ENCODE peak calls at places on chromosome 21, in four cellular contexts. P, B, W and J are unnamed samples.

GRCh38 chr21:26849428-26850115 is 4.4 kb upstream of the ADAMTS1 start:
- DNase-seq in P (peak), B (peak), W (no peak), J (peak)

GRCh38 chr21:18529253-18529652 is 125.7 kb upstream of the TMPRSS15 start:
- DNase-seq in P (peak), B (peak), W (no peak), J (peak)

GRCh38 chr21:25191141-25191540 is 416.1 kb downstream of the MRPL39 start:
- DNase-seq in P (no peak), B (no peak), W (no peak), J (no peak)

GRCh38 chr21:16821588-16821987 is 691.3 kb upstream of the CXADR start:
- DNase-seq in P (no peak), B (peak), W (no peak), J (no peak)

GRCh38 chr21:23119491-23119890 is 2121.3 kb downstream of the NCAM2 start:
- DNase-seq in P (no peak), B (no peak), W (no peak), J (no peak)

GRCh38 chr21:34612557-34612956 is 2.4 kb downstream of the RCAN1 start:
- DNase-seq in P (no peak), B (no peak), W (no peak), J (peak)

GRCh38 chr21:32143222-32143939 is 135.5 kb downstream of the MIS18A start:
- DNase-seq in P (no peak), B (peak), W (peak), J (no peak)

GRCh38 chr21:16983425-16983824 is 529.4 kb upstream of the CXADR start:
- DNase-seq in P (no peak), B (no peak), W (no peak), J (no peak)

GRCh38 chr21:26072891-26073615 is 97.5 kb downstream of the APP start:
- DNase-seq in P (no peak), B (peak), W (no peak), J (peak)

GRCh38 chr21:37916795-37917142 is 512 bp upstream of the KCNJ6 start:
- DNase-seq in P (no peak), B (no peak), W (peak), J (no peak)

GRCh38 chr21:29318354-29318753 is 19.6 kb downstream of the BACH1 start:
- DNase-seq in P (no peak), B (no peak), W (no peak), J (no peak)

GRCh38 chr21:27831821-27832569 is 865.1 kb upstream of the ADAMTS5 start:
- DNase-seq in P (peak), B (peak), W (no peak), J (peak)

GRCh38 chr21:20999567-21000169 is 1.5 kb downstream of the NCAM2 start:
- DNase-seq in P (peak), B (peak), W (peak), J (peak)

GRCh38 chr21:36699546-36700294 is 805 bp downstream of the SIM2 start:
- DNase-seq in P (no peak), B (no peak), W (no peak), J (no peak)
- H3K4me3 ChIP-seq in P (peak), B (no peak), W (peak), J (peak)

GRCh38 chr21:36854391-36854790 is 112.1 kb downstream of the HLCS start:
- DNase-seq in P (peak), B (peak), W (peak), J (peak)
- TF ChIP-seq CTCF in P (peak), B (peak), W (peak), J (peak)

DNA sequence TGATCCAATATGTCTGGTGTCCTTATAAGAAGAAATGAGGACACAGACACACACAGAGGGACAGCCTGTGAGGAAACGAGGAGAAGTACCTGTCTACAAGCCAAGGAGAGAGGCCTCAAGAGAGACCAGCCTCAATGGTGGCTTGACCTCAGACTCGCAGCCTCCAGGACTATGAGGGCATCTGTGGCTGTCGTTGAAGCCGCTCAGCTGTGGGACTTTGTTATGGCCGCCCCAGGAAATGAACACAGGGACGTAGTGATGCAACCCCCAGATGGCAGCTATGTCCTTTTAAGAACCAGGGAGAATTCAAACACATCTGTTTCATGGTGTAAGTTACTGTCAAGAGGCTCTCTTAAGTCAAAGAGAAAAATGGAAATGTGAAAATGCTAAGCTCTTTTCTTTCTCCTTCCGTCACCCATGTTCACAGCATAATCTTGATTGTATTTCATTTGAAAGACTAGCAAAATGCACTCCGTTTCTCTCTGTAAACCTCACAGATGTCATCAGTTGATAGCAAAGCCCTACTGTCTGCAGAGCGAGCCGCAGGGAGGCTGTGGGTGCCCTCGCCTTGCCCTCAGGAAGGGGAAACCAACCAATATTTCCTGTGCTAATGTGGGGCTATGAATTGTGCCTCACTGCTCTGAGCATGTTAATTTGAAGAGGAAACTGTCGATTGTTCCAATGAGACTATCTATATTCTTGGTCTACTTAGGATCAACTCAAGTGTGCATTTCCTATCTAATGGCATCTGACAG is 21.3 kb downstream of the UBASH3A start:
- DNase-seq in P (no peak), B (no peak), W (no peak), J (no peak)
- H3K4me3 ChIP-seq in P (no peak), B (no peak), W (no peak), J (no peak)

DNA sequence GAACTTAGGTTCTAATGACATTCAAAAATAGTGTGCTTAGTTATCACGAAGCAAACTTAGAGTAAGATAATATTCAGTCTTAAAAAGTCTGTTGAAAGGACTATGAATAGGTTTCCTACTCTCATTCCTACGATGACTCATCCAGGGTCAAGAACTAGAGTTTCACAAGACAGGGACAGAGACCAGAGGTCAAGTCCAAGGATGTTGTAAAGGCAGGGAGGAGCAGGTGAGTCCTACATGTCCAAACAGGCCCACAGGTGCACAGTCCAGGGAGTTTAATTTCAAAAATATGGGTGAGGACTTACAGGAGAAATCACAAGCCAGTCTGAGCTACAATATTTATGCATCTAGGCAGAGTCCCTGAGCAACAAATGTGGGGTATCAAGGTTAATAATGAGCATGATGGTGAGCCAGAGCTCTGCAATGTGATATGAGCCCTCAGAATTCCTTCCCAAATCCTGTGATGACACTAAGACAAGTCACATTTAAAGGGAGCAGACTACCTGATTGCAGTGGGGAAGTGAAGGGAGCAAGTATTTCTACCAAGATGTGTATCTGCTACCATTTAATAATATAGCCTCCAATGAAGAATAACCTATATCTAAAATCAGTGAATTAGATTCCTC is 100.0 kb upstream of the NRIP1 start:
- DNase-seq in P (peak), B (no peak), W (no peak), J (peak)
- TF ChIP-seq CTCF in P (no peak), B (no peak), W (no peak), J (no peak)

GRCh38 chr21:45467221-45467779 is 62.3 kb downstream of the COL18A1 start:
- DNase-seq in P (no peak), B (no peak), W (no peak), J (peak)
- H3K4me3 ChIP-seq in P (no peak), B (no peak), W (no peak), J (no peak)

GRCh38 chr21:45769896-45770295 is 126.4 kb downstream of the PCBP3 start:
- DNase-seq in P (no peak), B (no peak), W (no peak), J (no peak)

GRCh38 chr21:45769239-45769758 is 125.8 kb downstream of the PCBP3 start:
- DNase-seq in P (no peak), B (no peak), W (no peak), J (no peak)

GRCh38 chr21:45767071-45768006 is 123.8 kb downstream of the PCBP3 start:
- DNase-seq in P (no peak), B (peak), W (no peak), J (no peak)

GRCh38 chr21:45768011-45768740 is 124.7 kb downstream of the PCBP3 start:
- DNase-seq in P (no peak), B (peak), W (no peak), J (no peak)

DNA sequence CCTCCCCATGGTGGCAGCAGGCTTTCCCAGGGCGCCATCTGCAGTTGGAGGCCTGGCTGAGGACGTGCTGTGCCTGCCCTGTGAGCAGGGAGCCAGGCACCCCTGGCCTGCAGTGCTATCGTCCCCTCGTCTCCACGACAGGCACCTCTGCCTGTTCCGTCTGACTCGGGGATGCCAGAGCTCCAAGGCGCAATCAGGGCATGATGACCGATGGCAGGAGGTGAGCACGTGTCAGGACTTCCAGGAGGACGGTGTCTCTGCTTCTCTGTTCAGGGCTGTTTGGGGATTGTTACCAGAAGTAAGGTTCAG is 125.2 kb downstream of the PCBP3 start:
- DNase-seq in P (no peak), B (no peak), W (no peak), J (no peak)
- TF ChIP-seq CTCF in P (no peak), B (peak), W (no peak), J (no peak)

GRCh38 chr21:41713495-41714281 is 53.2 kb downstream of the RIPK4 start:
- DNase-seq in P (no peak), B (no peak), W (no peak), J (no peak)

GRCh38 chr21:41712730-41713129 is 54.1 kb downstream of the RIPK4 start:
- DNase-seq in P (no peak), B (no peak), W (no peak), J (no peak)

GRCh38 chr21:41710823-41711160 is 56.1 kb downstream of the RIPK4 start:
- DNase-seq in P (no peak), B (no peak), W (no peak), J (no peak)

GRCh38 chr21:41711416-41712023 is 55.3 kb downstream of the RIPK4 start:
- DNase-seq in P (no peak), B (no peak), W (no peak), J (no peak)

DNA sequence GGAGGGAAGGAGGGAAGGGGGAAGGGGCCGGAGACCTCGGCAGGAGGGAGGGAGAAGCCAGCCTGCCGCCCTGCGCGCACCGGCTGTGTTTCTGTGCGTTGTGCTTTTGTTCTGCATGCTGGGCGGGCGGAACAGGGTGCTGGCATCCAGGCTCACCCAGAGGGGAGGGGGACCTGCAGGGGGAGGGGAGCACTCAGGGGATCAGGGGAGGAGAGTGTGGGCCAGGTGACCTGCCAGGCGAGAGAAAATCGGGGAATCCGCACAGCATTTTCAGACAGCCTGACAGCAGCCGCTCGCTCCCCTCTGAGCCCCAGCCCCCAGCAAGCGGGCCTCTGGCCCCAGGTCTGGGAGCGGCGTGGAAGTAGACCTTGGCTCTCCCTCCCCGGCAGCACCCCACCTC is 54.7 kb downstream of the RIPK4 start:
- DNase-seq in P (no peak), B (no peak), W (no peak), J (no peak)
- H3K4me3 ChIP-seq in P (no peak), B (no peak), W (no peak), J (no peak)

GRCh38 chr21:44762221-44763049 is 39.2 kb downstream of the UBE2G2 start:
- DNase-seq in P (no peak), B (no peak), W (no peak), J (no peak)

GRCh38 chr21:44760376-44760775 is 41.2 kb downstream of the UBE2G2 start:
- DNase-seq in P (no peak), B (no peak), W (no peak), J (no peak)

GRCh38 chr21:44761747-44762208 is 39.8 kb downstream of the UBE2G2 start:
- DNase-seq in P (no peak), B (no peak), W (no peak), J (no peak)

GRCh38 chr21:44759628-44760285 is 41.9 kb downstream of the UBE2G2 start:
- DNase-seq in P (no peak), B (no peak), W (no peak), J (no peak)

GRCh38 chr21:44761011-44761729 is 40.5 kb downstream of the UBE2G2 start:
- DNase-seq in P (peak), B (no peak), W (no peak), J (peak)
- TF ChIP-seq CTCF in P (peak), B (peak), W (no peak), J (peak)